ENCODE peak calls at places on chromosomes 16 and 17, in four cellular contexts. Z is HS-27A, P is AG08395, S is skeletal muscle cell. D is an unnamed sample.

GRCh38 chr16:87552772-87553171 is 49.5 kb upstream of the JPH3 start:
- DNase-seq in Z (no peak), P (no peak), S (no peak), D (no peak)

GRCh38 chr17:44004077-44004760 is at the start of gene NAGS:
- DNase-seq in Z (no peak), P (no peak), S (no peak), D (no peak)

GRCh38 chr16:2244926-2245795 is 6.2 kb downstream of the ECI1 start:
- DNase-seq in Z (no peak), P (no peak), S (no peak), D (no peak)

GRCh38 chr17:18187816-18188761 is 4.5 kb downstream of the ALKBH5 start:
- DNase-seq in Z (no peak), P (peak), S (no peak), D (peak)

GRCh38 chr17:63841350-63842172 is 924 bp downstream of the SMARCD2 start:
- DNase-seq in Z (no peak), P (peak), S (no peak), D (peak)

GRCh38 chr16:26078971-26079370 is 387.2 kb downstream of the HS3ST4 start:
- DNase-seq in Z (no peak), P (no peak), S (no peak), D (no peak)

GRCh38 chr17:70636517-70637133 is 467.3 kb downstream of the KCNJ2 start:
- DNase-seq in Z (no peak), P (peak), S (no peak), D (peak)

GRCh38 chr17:8849311-8850041 is 18.0 kb downstream of the PIK3R6 start:
- DNase-seq in Z (no peak), P (no peak), S (no peak), D (no peak)

GRCh38 chr17:20284018-20284417 is 183.3 kb downstream of the LGALS9B start:
- DNase-seq in Z (no peak), P (no peak), S (no peak), D (no peak)

GRCh38 chr17:66644311-66644710 is 190.6 kb upstream of the CACNG5 start:
- DNase-seq in Z (no peak), P (no peak), S (no peak), D (peak)

GRCh38 chr17:81365601-81366585 is 29.4 kb upstream of the BAHCC1 start:
- DNase-seq in Z (no peak), P (no peak), S (no peak), D (peak)

GRCh38 chr16:85187002-85187401 is 74.7 kb upstream of the CIBAR2 start:
- DNase-seq in Z (no peak), P (peak), S (no peak), D (peak)

GRCh38 chr16:55563797-55564196 is 2.7 kb upstream of the CAPNS2 start:
- DNase-seq in Z (no peak), P (no peak), S (no peak), D (no peak)

D was measured in AG08396.